ENCODE peak calls at places on chromosomes 16 and 17, in six cellular contexts. X, Z, W, I, Y and J are unnamed samples.

GRCh38 chr16:87388818-87389134 is 3.4 kb upstream of the MAP1LC3B start:
- DNase-seq in Y (no peak), Z (no peak), W (no peak), X (no peak), I (no peak), J (no peak)

GRCh38 chr17:30074726-30075125 is 41.9 kb upstream of the NSRP1 start:
- DNase-seq in Y (no peak), X (no peak), I (no peak), W (no peak), Z (no peak), J (no peak)

GRCh38 chr17:67390646-67391480 is 13.8 kb downstream of the PITPNC1 start:
- DNase-seq in W (peak), Z (no peak), Y (no peak), X (peak), I (peak), J (no peak)

GRCh38 chr16:14007460-14007859 is 63.7 kb upstream of the MRTFB start:
- DNase-seq in W (no peak), I (peak), Z (no peak), X (peak), Y (no peak), J (peak)

GRCh38 chr16:69064164-69064563 is 41.3 kb upstream of the HAS3 start:
- DNase-seq in Y (no peak), X (peak), Z (no peak), I (no peak), W (no peak), J (no peak)

GRCh38 chr16:8961811-8962390 is 1.8 kb downstream of the USP7 start:
- DNase-seq in Y (no peak), Z (no peak), W (peak), I (no peak), X (no peak), J (peak)

GRCh38 chr17:47735139-47735464 is 2.1 kb downstream of the TBX21 start:
- DNase-seq in X (no peak), Y (no peak), I (no peak), Z (no peak), W (no peak), J (no peak)

GRCh38 chr17:66449418-66449977 is 147.1 kb downstream of the PRKCA start:
- DNase-seq in Z (no peak), I (no peak), X (no peak), Y (no peak), W (no peak), J (no peak)

GRCh38 chr16:24255446-24256352 is at the start of gene CACNG3:
- DNase-seq in I (peak), Z (no peak), Y (peak), X (peak), W (no peak), J (peak)

GRCh38 chr17:32264823-32265191 is 825 bp upstream of the RHBDL3 start:
- DNase-seq in W (no peak), Z (no peak), Y (no peak), I (no peak), X (no peak), J (no peak)

GRCh38 chr17:20961551-20961950 is 81.3 kb downstream of the USP22 start:
- DNase-seq in X (peak), Z (no peak), I (peak), W (no peak), Y (no peak), J (no peak)

GRCh38 chr17:34318474-34318873 is 761 bp upstream of the CCL8 start:
- DNase-seq in Y (no peak), I (no peak), W (no peak), Z (no peak), X (no peak), J (peak)